ENCODE peak calls at places on chromosomes 3 and 15, in seven cellular contexts. One of them, this sample, is unnamed.

GRCh38 chr3:68032219-68032618 is 377.8 kb upstream of the SUCLG2 start:
- DNase-seq in ascending aorta: no peak
- DNase-seq in heart left ventricle: no peak
- DNase-seq in CD4-positive, alpha-beta T cell: no peak
- DNase-seq in astrocyte of the spinal cord: no peak
- DNase-seq in sigmoid colon: no peak
- DNase-seq in CD8-positive, alpha-beta T cell: no peak
- DNase-seq in this sample: no peak

GRCh38 chr3:29694783-29695182 is 413.9 kb downstream of the RBMS3 start:
- DNase-seq in ascending aorta: no peak
- DNase-seq in heart left ventricle: no peak
- DNase-seq in CD4-positive, alpha-beta T cell: no peak
- DNase-seq in astrocyte of the spinal cord: peak; percentile 92
- DNase-seq in sigmoid colon: no peak
- DNase-seq in CD8-positive, alpha-beta T cell: no peak
- DNase-seq in this sample: no peak

GRCh38 chr3:36707623-36708409 is 56.5 kb downstream of the DCLK3 start:
- DNase-seq in ascending aorta: no peak
- DNase-seq in heart left ventricle: no peak
- DNase-seq in CD4-positive, alpha-beta T cell: no peak
- DNase-seq in astrocyte of the spinal cord: peak; percentile 51
- DNase-seq in sigmoid colon: no peak
- DNase-seq in CD8-positive, alpha-beta T cell: no peak
- DNase-seq in this sample: no peak

GRCh38 chr15:83285979-83286553 is 1.6 kb upstream of the BNC1 start:
- DNase-seq in ascending aorta: no peak
- DNase-seq in heart left ventricle: no peak
- DNase-seq in CD4-positive, alpha-beta T cell: no peak
- DNase-seq in astrocyte of the spinal cord: peak; percentile 73
- DNase-seq in sigmoid colon: no peak
- DNase-seq in CD8-positive, alpha-beta T cell: no peak
- DNase-seq in this sample: no peak

GRCh38 chr15:29319823-29320222 is 50.2 kb upstream of the NSMCE3 start:
- DNase-seq in ascending aorta: no peak
- DNase-seq in heart left ventricle: no peak
- DNase-seq in CD4-positive, alpha-beta T cell: no peak
- DNase-seq in astrocyte of the spinal cord: no peak
- DNase-seq in sigmoid colon: no peak
- DNase-seq in CD8-positive, alpha-beta T cell: no peak
- DNase-seq in this sample: no peak

GRCh38 chr3:58161435-58162398 is 49.1 kb downstream of the DNASE1L3 start:
- DNase-seq in ascending aorta: peak; percentile 54
- DNase-seq in heart left ventricle: no peak
- DNase-seq in CD4-positive, alpha-beta T cell: no peak
- DNase-seq in astrocyte of the spinal cord: peak; percentile 93
- DNase-seq in sigmoid colon: peak; percentile 91
- DNase-seq in CD8-positive, alpha-beta T cell: no peak
- DNase-seq in this sample: no peak

GRCh38 chr3:47017504-47018268 is 38.2 kb downstream of the NBEAL2 start:
- DNase-seq in ascending aorta: no peak
- DNase-seq in heart left ventricle: no peak
- DNase-seq in CD4-positive, alpha-beta T cell: no peak
- DNase-seq in astrocyte of the spinal cord: peak; percentile 67
- DNase-seq in sigmoid colon: no peak
- DNase-seq in CD8-positive, alpha-beta T cell: no peak
- DNase-seq in this sample: no peak

GRCh38 chr3:190108789-190109188 is 11.9 kb downstream of the P3H2 start:
- DNase-seq in ascending aorta: no peak
- DNase-seq in heart left ventricle: no peak
- DNase-seq in CD4-positive, alpha-beta T cell: no peak
- DNase-seq in astrocyte of the spinal cord: no peak
- DNase-seq in sigmoid colon: no peak
- DNase-seq in CD8-positive, alpha-beta T cell: no peak
- DNase-seq in this sample: no peak

GRCh38 chr3:69865920-69866679 is 126.8 kb downstream of the MITF start:
- DNase-seq in ascending aorta: no peak
- DNase-seq in heart left ventricle: peak; percentile 68
- DNase-seq in CD4-positive, alpha-beta T cell: no peak
- DNase-seq in astrocyte of the spinal cord: no peak
- DNase-seq in sigmoid colon: peak; percentile 64
- DNase-seq in CD8-positive, alpha-beta T cell: no peak
- DNase-seq in this sample: no peak

GRCh38 chr3:48428088-48428862 is 1.6 kb downstream of the PLXNB1 start:
- DNase-seq in ascending aorta: no peak
- DNase-seq in heart left ventricle: no peak
- DNase-seq in CD4-positive, alpha-beta T cell: no peak
- DNase-seq in astrocyte of the spinal cord: no peak
- DNase-seq in sigmoid colon: peak; percentile 65
- DNase-seq in CD8-positive, alpha-beta T cell: no peak
- DNase-seq in this sample: no peak

GRCh38 chr3:153752405-153753027 is 368.7 kb upstream of the ARHGEF26 start:
- DNase-seq in ascending aorta: no peak
- DNase-seq in heart left ventricle: no peak
- DNase-seq in CD4-positive, alpha-beta T cell: no peak
- DNase-seq in astrocyte of the spinal cord: no peak
- DNase-seq in sigmoid colon: no peak
- DNase-seq in CD8-positive, alpha-beta T cell: no peak
- DNase-seq in this sample: no peak

GRCh38 chr15:58875343-58875742 is 58.1 kb downstream of the SLTM start:
- DNase-seq in ascending aorta: no peak
- DNase-seq in heart left ventricle: no peak
- DNase-seq in CD4-positive, alpha-beta T cell: no peak
- DNase-seq in astrocyte of the spinal cord: no peak
- DNase-seq in sigmoid colon: no peak
- DNase-seq in CD8-positive, alpha-beta T cell: no peak
- DNase-seq in this sample: no peak

GRCh38 chr3:190382082-190382481 is 5.9 kb upstream of the CLDN16 start:
- DNase-seq in ascending aorta: no peak
- DNase-seq in heart left ventricle: no peak
- DNase-seq in CD4-positive, alpha-beta T cell: no peak
- DNase-seq in astrocyte of the spinal cord: peak; percentile 74
- DNase-seq in sigmoid colon: no peak
- DNase-seq in CD8-positive, alpha-beta T cell: no peak
- DNase-seq in this sample: no peak

GRCh38 chr15:63044645-63045437 is 2.3 kb downstream of the TPM1 start:
- DNase-seq in ascending aorta: no peak
- DNase-seq in heart left ventricle: peak; percentile 61
- DNase-seq in CD4-positive, alpha-beta T cell: no peak
- DNase-seq in astrocyte of the spinal cord: peak; percentile 67
- DNase-seq in sigmoid colon: peak; percentile 87
- DNase-seq in CD8-positive, alpha-beta T cell: no peak
- DNase-seq in this sample: no peak

GRCh38 chr3:36600413-36600812 is 163.9 kb downstream of the DCLK3 start:
- DNase-seq in ascending aorta: no peak
- DNase-seq in heart left ventricle: no peak
- DNase-seq in CD4-positive, alpha-beta T cell: no peak
- DNase-seq in astrocyte of the spinal cord: no peak
- DNase-seq in sigmoid colon: no peak
- DNase-seq in CD8-positive, alpha-beta T cell: no peak
- DNase-seq in this sample: no peak

GRCh38 chr3:20511863-20512262 is 325.9 kb upstream of the SGO1 start:
- DNase-seq in ascending aorta: no peak
- DNase-seq in heart left ventricle: no peak
- DNase-seq in CD4-positive, alpha-beta T cell: no peak
- DNase-seq in astrocyte of the spinal cord: peak; percentile 69
- DNase-seq in sigmoid colon: no peak
- DNase-seq in CD8-positive, alpha-beta T cell: no peak
- DNase-seq in this sample: no peak

GRCh38 chr3:143004823-143005222 is 3.5 kb downstream of the U2SURP start:
- DNase-seq in ascending aorta: no peak
- DNase-seq in heart left ventricle: no peak
- DNase-seq in CD4-positive, alpha-beta T cell: no peak
- DNase-seq in astrocyte of the spinal cord: no peak
- DNase-seq in sigmoid colon: no peak
- DNase-seq in CD8-positive, alpha-beta T cell: no peak
- DNase-seq in this sample: no peak

GRCh38 chr3:102006812-102007485 is 157.6 kb downstream of the NFKBIZ start:
- DNase-seq in ascending aorta: no peak
- DNase-seq in heart left ventricle: peak; percentile 28
- DNase-seq in CD4-positive, alpha-beta T cell: no peak
- DNase-seq in astrocyte of the spinal cord: peak; percentile 99
- DNase-seq in sigmoid colon: peak; percentile 74
- DNase-seq in CD8-positive, alpha-beta T cell: no peak
- DNase-seq in this sample: no peak

GRCh38 chr15:85757073-85757938 is 37.4 kb downstream of the KLHL25 start:
- DNase-seq in ascending aorta: no peak
- DNase-seq in heart left ventricle: peak; percentile 68
- DNase-seq in CD4-positive, alpha-beta T cell: no peak
- DNase-seq in astrocyte of the spinal cord: no peak
- DNase-seq in sigmoid colon: peak; percentile 55
- DNase-seq in CD8-positive, alpha-beta T cell: no peak
- DNase-seq in this sample: no peak

GRCh38 chr15:80695911-80696651 is 971 bp downstream of the ABHD17C start:
- DNase-seq in ascending aorta: no peak
- DNase-seq in heart left ventricle: peak; percentile 22
- DNase-seq in CD4-positive, alpha-beta T cell: peak; percentile 9
- DNase-seq in astrocyte of the spinal cord: peak; percentile 17
- DNase-seq in sigmoid colon: no peak
- DNase-seq in CD8-positive, alpha-beta T cell: peak; percentile 10
- DNase-seq in this sample: peak; percentile 39

GRCh38 chr3:194097141-194097880 is 38.6 kb upstream of the HES1 start:
- DNase-seq in ascending aorta: no peak
- DNase-seq in heart left ventricle: peak; percentile 35
- DNase-seq in CD4-positive, alpha-beta T cell: no peak
- DNase-seq in astrocyte of the spinal cord: no peak
- DNase-seq in sigmoid colon: no peak
- DNase-seq in CD8-positive, alpha-beta T cell: no peak
- DNase-seq in this sample: no peak

GRCh38 chr3:123758081-123758564 is 126.0 kb downstream of the MYLK start:
- DNase-seq in ascending aorta: no peak
- DNase-seq in heart left ventricle: no peak
- DNase-seq in CD4-positive, alpha-beta T cell: no peak
- DNase-seq in astrocyte of the spinal cord: peak; percentile 43
- DNase-seq in sigmoid colon: no peak
- DNase-seq in CD8-positive, alpha-beta T cell: no peak
- DNase-seq in this sample: no peak

GRCh38 chr3:21314688-21315087 is 436.3 kb downstream of the ZNF385D start:
- DNase-seq in ascending aorta: no peak
- DNase-seq in heart left ventricle: no peak
- DNase-seq in CD4-positive, alpha-beta T cell: no peak
- DNase-seq in astrocyte of the spinal cord: no peak
- DNase-seq in sigmoid colon: no peak
- DNase-seq in CD8-positive, alpha-beta T cell: no peak
- DNase-seq in this sample: no peak

GRCh38 chr15:48966595-48967301 is 3.0 kb upstream of the SHC4 start:
- DNase-seq in ascending aorta: no peak
- DNase-seq in heart left ventricle: no peak
- DNase-seq in CD4-positive, alpha-beta T cell: no peak
- DNase-seq in astrocyte of the spinal cord: peak; percentile 81
- DNase-seq in sigmoid colon: no peak
- DNase-seq in CD8-positive, alpha-beta T cell: no peak
- DNase-seq in this sample: no peak

GRCh38 chr3:126746395-126747177 is 42.5 kb downstream of the CHCHD6 start:
- DNase-seq in ascending aorta: no peak
- DNase-seq in heart left ventricle: peak; percentile 72
- DNase-seq in CD4-positive, alpha-beta T cell: no peak
- DNase-seq in astrocyte of the spinal cord: peak; percentile 53
- DNase-seq in sigmoid colon: no peak
- DNase-seq in CD8-positive, alpha-beta T cell: no peak
- DNase-seq in this sample: no peak
- TF ChIP-seq CTCF in ascending aorta: peak; percentile 38
- TF ChIP-seq CTCF in heart left ventricle: no peak
- TF ChIP-seq CTCF in CD4-positive, alpha-beta T cell: no peak
- TF ChIP-seq CTCF in astrocyte of the spinal cord: peak; percentile 20
- TF ChIP-seq CTCF in sigmoid colon: no peak
- TF ChIP-seq CTCF in CD8-positive, alpha-beta T cell: no peak
- TF ChIP-seq CTCF in this sample: no peak

GRCh38 chr3:50912746-50913145 is 238.0 kb downstream of the DOCK3 start:
- DNase-seq in ascending aorta: no peak
- DNase-seq in heart left ventricle: no peak
- DNase-seq in CD4-positive, alpha-beta T cell: no peak
- DNase-seq in astrocyte of the spinal cord: no peak
- DNase-seq in sigmoid colon: no peak
- DNase-seq in CD8-positive, alpha-beta T cell: no peak
- DNase-seq in this sample: no peak
- TF ChIP-seq CTCF in ascending aorta: no peak
- TF ChIP-seq CTCF in heart left ventricle: no peak
- TF ChIP-seq CTCF in CD4-positive, alpha-beta T cell: no peak
- TF ChIP-seq CTCF in astrocyte of the spinal cord: no peak
- TF ChIP-seq CTCF in sigmoid colon: no peak
- TF ChIP-seq CTCF in CD8-positive, alpha-beta T cell: no peak
- TF ChIP-seq CTCF in this sample: no peak

DNA sequence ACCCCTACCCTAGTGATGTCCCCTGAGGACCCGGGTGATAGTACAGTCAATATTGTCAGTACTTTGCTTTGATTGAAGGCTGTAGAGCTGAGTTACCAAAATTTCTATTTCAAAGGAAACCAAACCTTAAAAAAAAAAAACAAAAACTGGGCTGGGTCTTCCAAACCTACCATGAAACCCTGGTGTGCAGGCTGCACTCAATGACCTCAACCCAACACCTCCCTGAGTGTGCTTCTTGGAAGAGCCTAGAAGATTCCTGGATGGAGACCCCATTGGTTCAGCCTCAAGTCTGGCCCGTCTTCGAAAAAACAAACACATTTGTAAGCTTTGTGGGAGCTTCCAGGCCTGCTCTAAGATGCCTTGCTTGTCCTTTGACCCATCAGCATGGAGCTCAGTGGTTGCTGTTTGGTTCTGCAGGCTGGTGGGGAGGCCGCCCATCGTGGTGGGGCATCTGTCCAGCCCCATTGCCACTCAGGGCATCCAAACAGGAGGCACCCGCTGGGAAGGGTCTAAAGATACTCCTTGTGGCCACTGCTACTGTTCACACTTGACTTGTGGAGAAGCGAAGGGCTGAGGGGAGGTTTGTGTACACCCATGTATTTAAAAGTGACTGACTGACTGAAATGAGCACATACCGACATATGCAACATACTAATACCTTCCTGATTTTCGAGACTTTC is 32.2 kb downstream of the CRTAP start:
- DNase-seq in ascending aorta: no peak
- DNase-seq in heart left ventricle: no peak
- DNase-seq in CD4-positive, alpha-beta T cell: no peak
- DNase-seq in astrocyte of the spinal cord: peak; percentile 47
- DNase-seq in sigmoid colon: no peak
- DNase-seq in CD8-positive, alpha-beta T cell: no peak
- DNase-seq in this sample: peak; percentile 26
- TF ChIP-seq CTCF in ascending aorta: no peak
- TF ChIP-seq CTCF in heart left ventricle: no peak
- TF ChIP-seq CTCF in CD4-positive, alpha-beta T cell: no peak
- TF ChIP-seq CTCF in astrocyte of the spinal cord: no peak
- TF ChIP-seq CTCF in sigmoid colon: no peak
- TF ChIP-seq CTCF in CD8-positive, alpha-beta T cell: no peak
- TF ChIP-seq CTCF in this sample: no peak

GRCh38 chr15:25829075-25829474 is 34.1 kb downstream of the ATP10A start:
- DNase-seq in ascending aorta: no peak
- DNase-seq in heart left ventricle: no peak
- DNase-seq in CD4-positive, alpha-beta T cell: no peak
- DNase-seq in astrocyte of the spinal cord: no peak
- DNase-seq in sigmoid colon: no peak
- DNase-seq in CD8-positive, alpha-beta T cell: no peak
- DNase-seq in this sample: no peak

GRCh38 chr15:25824618-25825017 is 38.5 kb downstream of the ATP10A start:
- DNase-seq in ascending aorta: no peak
- DNase-seq in heart left ventricle: no peak
- DNase-seq in CD4-positive, alpha-beta T cell: no peak
- DNase-seq in astrocyte of the spinal cord: no peak
- DNase-seq in sigmoid colon: no peak
- DNase-seq in CD8-positive, alpha-beta T cell: no peak
- DNase-seq in this sample: no peak

GRCh38 chr15:25830844-25831443 is 32.2 kb downstream of the ATP10A start:
- DNase-seq in ascending aorta: peak; percentile 78
- DNase-seq in heart left ventricle: no peak
- DNase-seq in CD4-positive, alpha-beta T cell: no peak
- DNase-seq in astrocyte of the spinal cord: peak; percentile 91
- DNase-seq in sigmoid colon: peak; percentile 89
- DNase-seq in CD8-positive, alpha-beta T cell: no peak
- DNase-seq in this sample: no peak

GRCh38 chr15:25825215-25825614 is 37.9 kb downstream of the ATP10A start:
- DNase-seq in ascending aorta: no peak
- DNase-seq in heart left ventricle: no peak
- DNase-seq in CD4-positive, alpha-beta T cell: no peak
- DNase-seq in astrocyte of the spinal cord: no peak
- DNase-seq in sigmoid colon: no peak
- DNase-seq in CD8-positive, alpha-beta T cell: no peak
- DNase-seq in this sample: no peak
- TF ChIP-seq CTCF in ascending aorta: no peak
- TF ChIP-seq CTCF in heart left ventricle: no peak
- TF ChIP-seq CTCF in CD4-positive, alpha-beta T cell: no peak
- TF ChIP-seq CTCF in astrocyte of the spinal cord: no peak
- TF ChIP-seq CTCF in sigmoid colon: no peak
- TF ChIP-seq CTCF in CD8-positive, alpha-beta T cell: no peak
- TF ChIP-seq CTCF in this sample: no peak

This sample was measured in mesothelial cell of epicardium.